ENCODE peak calls at places on chromosomes 2 and 18, in eight cellular contexts. M is iPS-NIHi11, R is A673, H is T-helper 22 cell, K is T-helper 2 cell, D is HTR-8/SVneo, V is DMS 273 treated with DMSO at 0.1 percent for 48 hours, E is iris pigment epithelial cell. A is an unnamed sample.

GRCh38 chr2:46377666-46378560 is 80.7 kb downstream of the EPAS1 start:
- DNase-seq in M (no peak), R (no peak), H (no peak), K (no peak), D (no peak), V (no peak), E (no peak), A (no peak)

GRCh38 chr18:53375641-53376040 is 848.8 kb downstream of the MBD2 start:
- DNase-seq in M (no peak), R (no peak), H (no peak), K (no peak), D (no peak), V (no peak), E (no peak), A (no peak)

GRCh38 chr2:241896746-241897201 is 27.2 kb downstream of the RTP5 start:
- DNase-seq in M (peak), R (no peak), H (no peak), K (no peak), D (no peak), V (no peak), E (no peak), A (no peak)

GRCh38 chr2:102289129-102289528 is 22.2 kb upstream of the IL1RL1 start:
- DNase-seq in M (no peak), R (no peak), H (no peak), K (no peak), D (no peak), V (no peak), E (peak), A (no peak)

GRCh38 chr2:235937092-235937491 is 231.1 kb downstream of the GBX2 start:
- DNase-seq in M (no peak), R (no peak), H (no peak), K (no peak), D (no peak), V (no peak), E (no peak), A (no peak)

GRCh38 chr2:234136461-234136860 is 86.0 kb downstream of the SPP2 start:
- DNase-seq in M (no peak), R (no peak), H (no peak), K (peak), D (no peak), V (no peak), E (no peak), A (no peak)

GRCh38 chr2:217653240-217653639 is 349.6 kb downstream of the TNS1 start:
- DNase-seq in M (peak), R (peak), H (no peak), K (no peak), D (peak), V (no peak), E (peak), A (peak)

GRCh38 chr2:46967990-46968647 is 52.5 kb upstream of the MCFD2 start:
- DNase-seq in M (peak), R (peak), H (no peak), K (no peak), D (peak), V (no peak), E (peak), A (peak)

GRCh38 chr2:38742797-38743559 is 8.2 kb downstream of the SRSF7 start:
- DNase-seq in M (no peak), R (no peak), H (no peak), K (no peak), D (no peak), V (no peak), E (no peak), A (no peak)

GRCh38 chr2:217362290-217362689 is 502.4 kb upstream of the TNP1 start:
- DNase-seq in M (no peak), R (no peak), H (no peak), K (no peak), D (no peak), V (no peak), E (no peak), A (no peak)

GRCh38 chr2:1749750-1750149 is 5.4 kb upstream of the PXDN start:
- DNase-seq in M (no peak), R (no peak), H (no peak), K (no peak), D (no peak), V (no peak), E (no peak), A (no peak)

A was measured in pons.